ENCODE peak calls at places on chromosome 5, in ten cellular contexts. One of them, this sample, is unnamed.

GRCh38 chr5:17720070-17720469 is 85.8 kb downstream of the TAF11L14 start:
- DNase-seq in fibroblast of lung: no peak
- DNase-seq in Peyer's patch: no peak
- DNase-seq in GM20000: no peak
- DNase-seq in right atrium auricular region: no peak
- DNase-seq in mucosa of descending colon: no peak
- DNase-seq in glutamatergic neuron: no peak
- DNase-seq in psoas muscle: no peak
- DNase-seq in cardiac fibroblast: no peak
- DNase-seq in tibial artery: no peak
- DNase-seq in this sample: no peak

GRCh38 chr5:59756373-59757035 is 137.0 kb downstream of the PDE4D start:
- DNase-seq in right atrium auricular region: no peak
- DNase-seq in psoas muscle: no peak
- DNase-seq in GM20000: no peak
- DNase-seq in tibial artery: no peak
- DNase-seq in cardiac fibroblast: no peak
- DNase-seq in glutamatergic neuron: no peak
- DNase-seq in fibroblast of lung: no peak
- DNase-seq in Peyer's patch: no peak
- DNase-seq in mucosa of descending colon: no peak
- DNase-seq in this sample: no peak

GRCh38 chr5:15002791-15003190 is 131.2 kb upstream of the ANKH start:
- DNase-seq in mucosa of descending colon: no peak
- DNase-seq in glutamatergic neuron: no peak
- DNase-seq in cardiac fibroblast: peak
- DNase-seq in tibial artery: no peak
- DNase-seq in Peyer's patch: no peak
- DNase-seq in fibroblast of lung: no peak
- DNase-seq in right atrium auricular region: no peak
- DNase-seq in GM20000: no peak
- DNase-seq in psoas muscle: no peak
- DNase-seq in this sample: no peak

GRCh38 chr5:122102825-122103224 is 24.8 kb upstream of the LOX start:
- DNase-seq in GM20000: no peak
- DNase-seq in mucosa of descending colon: no peak
- DNase-seq in right atrium auricular region: no peak
- DNase-seq in tibial artery: no peak
- DNase-seq in fibroblast of lung: peak
- DNase-seq in glutamatergic neuron: no peak
- DNase-seq in cardiac fibroblast: peak
- DNase-seq in psoas muscle: no peak
- DNase-seq in Peyer's patch: no peak
- DNase-seq in this sample: no peak

GRCh38 chr5:83925321-83925877 is 204.7 kb upstream of the HAPLN1 start:
- DNase-seq in right atrium auricular region: no peak
- DNase-seq in tibial artery: no peak
- DNase-seq in fibroblast of lung: peak
- DNase-seq in glutamatergic neuron: no peak
- DNase-seq in cardiac fibroblast: peak
- DNase-seq in psoas muscle: no peak
- DNase-seq in Peyer's patch: no peak
- DNase-seq in GM20000: no peak
- DNase-seq in mucosa of descending colon: no peak
- DNase-seq in this sample: no peak

GRCh38 chr5:158642852-158643251 is 456.9 kb downstream of the EBF1 start:
- DNase-seq in fibroblast of lung: no peak
- DNase-seq in cardiac fibroblast: no peak
- DNase-seq in psoas muscle: no peak
- DNase-seq in tibial artery: no peak
- DNase-seq in glutamatergic neuron: no peak
- DNase-seq in GM20000: no peak
- DNase-seq in right atrium auricular region: no peak
- DNase-seq in Peyer's patch: no peak
- DNase-seq in mucosa of descending colon: no peak
- DNase-seq in this sample: no peak

GRCh38 chr5:139422307-139422893 is 16.9 kb downstream of the DNAJC18 start:
- DNase-seq in cardiac fibroblast: peak
- DNase-seq in fibroblast of lung: peak
- DNase-seq in right atrium auricular region: no peak
- DNase-seq in glutamatergic neuron: no peak
- DNase-seq in GM20000: peak
- DNase-seq in Peyer's patch: peak
- DNase-seq in mucosa of descending colon: no peak
- DNase-seq in tibial artery: no peak
- DNase-seq in psoas muscle: no peak
- DNase-seq in this sample: no peak

GRCh38 chr5:142540774-142541466 is 145.0 kb downstream of the FGF1 start:
- DNase-seq in psoas muscle: peak
- DNase-seq in glutamatergic neuron: peak
- DNase-seq in cardiac fibroblast: peak
- DNase-seq in Peyer's patch: no peak
- DNase-seq in GM20000: no peak
- DNase-seq in mucosa of descending colon: no peak
- DNase-seq in tibial artery: no peak
- DNase-seq in right atrium auricular region: peak
- DNase-seq in fibroblast of lung: peak
- DNase-seq in this sample: no peak

DNA sequence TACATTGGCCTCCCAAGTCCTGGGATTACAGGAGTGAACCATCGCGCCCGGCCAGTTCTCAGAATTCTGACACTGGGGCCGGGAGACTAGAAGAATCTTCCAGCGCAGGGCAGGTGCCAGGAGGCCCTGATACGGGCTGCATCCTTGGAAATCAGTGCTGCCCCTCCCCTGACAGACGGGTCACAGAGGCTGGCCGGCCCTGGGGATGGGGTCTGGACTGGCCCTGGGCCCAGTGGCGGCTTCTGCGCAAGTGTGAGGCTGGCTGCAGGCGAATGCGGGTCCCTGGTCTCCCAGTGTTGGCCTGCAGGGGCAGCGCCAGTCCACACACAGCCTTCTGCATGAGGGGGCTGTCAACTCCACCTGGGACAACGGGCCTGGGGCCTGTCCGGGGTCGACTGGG is 831 bp upstream of the TBC1D9B start:
- DNase-seq in right atrium auricular region: no peak
- DNase-seq in cardiac fibroblast: no peak
- DNase-seq in GM20000: no peak
- DNase-seq in psoas muscle: peak
- DNase-seq in Peyer's patch: no peak
- DNase-seq in mucosa of descending colon: peak
- DNase-seq in glutamatergic neuron: peak
- DNase-seq in fibroblast of lung: no peak
- DNase-seq in tibial artery: no peak
- DNase-seq in this sample: no peak
- TF ChIP-seq CTCF in right atrium auricular region: no peak
- TF ChIP-seq CTCF in cardiac fibroblast: no peak
- TF ChIP-seq CTCF in GM20000: no peak
- TF ChIP-seq CTCF in psoas muscle: no peak
- TF ChIP-seq CTCF in Peyer's patch: no peak
- TF ChIP-seq CTCF in mucosa of descending colon: no peak
- TF ChIP-seq CTCF in glutamatergic neuron: no peak
- TF ChIP-seq CTCF in fibroblast of lung: no peak
- TF ChIP-seq CTCF in tibial artery: no peak
- TF ChIP-seq CTCF in this sample: peak

DNA sequence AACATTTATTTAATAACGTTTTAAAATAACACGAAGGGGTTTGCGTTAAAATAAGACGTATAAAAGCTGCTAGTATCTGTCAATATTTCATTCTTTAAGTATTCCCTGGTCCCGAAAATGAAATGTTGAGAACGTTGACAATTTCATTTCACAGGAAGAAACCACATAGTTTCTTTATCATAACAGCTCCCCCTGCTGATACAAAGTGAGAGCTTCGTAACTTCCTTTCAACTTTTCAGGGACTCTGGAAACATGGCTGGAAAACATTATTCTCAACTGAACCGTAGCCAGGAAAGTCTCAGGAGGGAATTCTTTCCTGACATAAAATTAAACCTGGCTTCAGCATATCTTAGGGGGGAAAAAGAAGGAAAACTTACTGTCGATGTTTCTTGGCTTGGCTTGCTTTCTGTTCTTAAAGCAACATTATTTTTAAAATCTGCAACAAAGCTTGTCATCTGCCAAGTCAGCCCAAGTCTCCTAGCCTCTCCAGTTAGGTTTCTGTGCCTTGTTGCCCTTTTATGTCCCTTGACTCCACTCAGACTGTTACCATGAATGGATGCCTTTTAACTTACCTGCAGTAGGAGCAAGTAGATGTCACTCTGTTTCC is 122.9 kb upstream of the DAB2 start:
- DNase-seq in right atrium auricular region: no peak
- DNase-seq in fibroblast of lung: peak
- DNase-seq in Peyer's patch: no peak
- DNase-seq in tibial artery: no peak
- DNase-seq in mucosa of descending colon: no peak
- DNase-seq in GM20000: peak
- DNase-seq in cardiac fibroblast: peak
- DNase-seq in glutamatergic neuron: no peak
- DNase-seq in psoas muscle: no peak
- DNase-seq in this sample: no peak
- TF ChIP-seq CTCF in right atrium auricular region: peak
- TF ChIP-seq CTCF in fibroblast of lung: peak
- TF ChIP-seq CTCF in Peyer's patch: peak
- TF ChIP-seq CTCF in tibial artery: peak
- TF ChIP-seq CTCF in mucosa of descending colon: no peak
- TF ChIP-seq CTCF in GM20000: peak
- TF ChIP-seq CTCF in cardiac fibroblast: peak
- TF ChIP-seq CTCF in glutamatergic neuron: peak
- TF ChIP-seq CTCF in psoas muscle: peak
- TF ChIP-seq CTCF in this sample: peak

GRCh38 chr5:6822556-6823343 is 109.5 kb downstream of the TENT4A start:
- DNase-seq in glutamatergic neuron: no peak
- DNase-seq in tibial artery: no peak
- DNase-seq in right atrium auricular region: no peak
- DNase-seq in cardiac fibroblast: no peak
- DNase-seq in psoas muscle: no peak
- DNase-seq in mucosa of descending colon: no peak
- DNase-seq in fibroblast of lung: no peak
- DNase-seq in GM20000: no peak
- DNase-seq in Peyer's patch: no peak
- DNase-seq in this sample: peak

GRCh38 chr5:6822068-6822467 is 108.8 kb downstream of the TENT4A start:
- DNase-seq in Peyer's patch: no peak
- DNase-seq in GM20000: no peak
- DNase-seq in cardiac fibroblast: no peak
- DNase-seq in fibroblast of lung: no peak
- DNase-seq in mucosa of descending colon: no peak
- DNase-seq in right atrium auricular region: no peak
- DNase-seq in glutamatergic neuron: no peak
- DNase-seq in psoas muscle: no peak
- DNase-seq in tibial artery: no peak
- DNase-seq in this sample: peak

GRCh38 chr5:6818594-6819512 is 105.6 kb downstream of the TENT4A start:
- DNase-seq in glutamatergic neuron: no peak
- DNase-seq in Peyer's patch: no peak
- DNase-seq in tibial artery: no peak
- DNase-seq in cardiac fibroblast: no peak
- DNase-seq in right atrium auricular region: no peak
- DNase-seq in mucosa of descending colon: no peak
- DNase-seq in fibroblast of lung: no peak
- DNase-seq in GM20000: no peak
- DNase-seq in psoas muscle: no peak
- DNase-seq in this sample: no peak

GRCh38 chr5:6820851-6821479 is 107.7 kb downstream of the TENT4A start:
- DNase-seq in cardiac fibroblast: no peak
- DNase-seq in mucosa of descending colon: peak
- DNase-seq in psoas muscle: no peak
- DNase-seq in GM20000: peak
- DNase-seq in fibroblast of lung: peak
- DNase-seq in right atrium auricular region: no peak
- DNase-seq in glutamatergic neuron: peak
- DNase-seq in Peyer's patch: no peak
- DNase-seq in tibial artery: no peak
- DNase-seq in this sample: no peak

DNA sequence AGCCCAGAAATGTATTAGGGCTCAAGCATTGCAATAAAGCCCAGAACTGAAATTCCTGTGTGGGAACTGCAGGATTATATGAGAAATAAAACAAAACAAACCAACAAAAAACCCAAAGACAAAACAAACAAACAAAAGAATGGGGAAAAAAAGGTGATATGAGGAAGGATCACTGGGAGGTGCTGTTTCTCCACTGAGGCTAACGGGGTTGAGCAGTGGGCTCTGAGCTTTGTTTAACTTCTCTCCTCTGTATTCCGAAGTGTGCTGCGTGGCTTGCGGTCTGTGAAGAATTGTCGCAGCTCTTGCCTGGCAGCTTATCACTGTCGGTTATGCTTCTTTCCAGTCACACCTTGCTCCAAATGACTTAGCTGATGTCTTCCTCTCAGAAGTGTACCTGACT is 106.3 kb downstream of the TENT4A start:
- DNase-seq in cardiac fibroblast: no peak
- DNase-seq in fibroblast of lung: no peak
- DNase-seq in tibial artery: no peak
- DNase-seq in glutamatergic neuron: no peak
- DNase-seq in right atrium auricular region: no peak
- DNase-seq in psoas muscle: no peak
- DNase-seq in GM20000: no peak
- DNase-seq in Peyer's patch: no peak
- DNase-seq in mucosa of descending colon: no peak
- DNase-seq in this sample: no peak
- TF ChIP-seq CTCF in cardiac fibroblast: no peak
- TF ChIP-seq CTCF in fibroblast of lung: no peak
- TF ChIP-seq CTCF in tibial artery: no peak
- TF ChIP-seq CTCF in glutamatergic neuron: no peak
- TF ChIP-seq CTCF in right atrium auricular region: no peak
- TF ChIP-seq CTCF in psoas muscle: peak
- TF ChIP-seq CTCF in GM20000: no peak
- TF ChIP-seq CTCF in Peyer's patch: no peak
- TF ChIP-seq CTCF in mucosa of descending colon: no peak
- TF ChIP-seq CTCF in this sample: no peak

GRCh38 chr5:43019293-43019614 is 20.9 kb downstream of the ANXA2R start:
- DNase-seq in cardiac fibroblast: no peak
- DNase-seq in fibroblast of lung: no peak
- DNase-seq in mucosa of descending colon: no peak
- DNase-seq in psoas muscle: no peak
- DNase-seq in right atrium auricular region: no peak
- DNase-seq in tibial artery: no peak
- DNase-seq in Peyer's patch: no peak
- DNase-seq in GM20000: no peak
- DNase-seq in glutamatergic neuron: no peak
- DNase-seq in this sample: no peak

GRCh38 chr5:43017438-43017820 is 22.7 kb downstream of the ANXA2R start:
- DNase-seq in Peyer's patch: peak
- DNase-seq in GM20000: no peak
- DNase-seq in psoas muscle: peak
- DNase-seq in right atrium auricular region: no peak
- DNase-seq in glutamatergic neuron: no peak
- DNase-seq in mucosa of descending colon: peak
- DNase-seq in fibroblast of lung: peak
- DNase-seq in tibial artery: peak
- DNase-seq in cardiac fibroblast: peak
- DNase-seq in this sample: no peak

GRCh38 chr5:43024217-43024616 is 15.9 kb downstream of the ANXA2R start:
- DNase-seq in mucosa of descending colon: no peak
- DNase-seq in cardiac fibroblast: no peak
- DNase-seq in psoas muscle: no peak
- DNase-seq in Peyer's patch: no peak
- DNase-seq in GM20000: no peak
- DNase-seq in tibial artery: no peak
- DNase-seq in fibroblast of lung: no peak
- DNase-seq in glutamatergic neuron: no peak
- DNase-seq in right atrium auricular region: no peak
- DNase-seq in this sample: no peak

GRCh38 chr5:43019615-43020293 is 20.4 kb downstream of the ANXA2R start:
- DNase-seq in glutamatergic neuron: peak
- DNase-seq in right atrium auricular region: no peak
- DNase-seq in mucosa of descending colon: peak
- DNase-seq in fibroblast of lung: peak
- DNase-seq in cardiac fibroblast: peak
- DNase-seq in tibial artery: no peak
- DNase-seq in psoas muscle: peak
- DNase-seq in Peyer's patch: peak
- DNase-seq in GM20000: peak
- DNase-seq in this sample: peak

DNA sequence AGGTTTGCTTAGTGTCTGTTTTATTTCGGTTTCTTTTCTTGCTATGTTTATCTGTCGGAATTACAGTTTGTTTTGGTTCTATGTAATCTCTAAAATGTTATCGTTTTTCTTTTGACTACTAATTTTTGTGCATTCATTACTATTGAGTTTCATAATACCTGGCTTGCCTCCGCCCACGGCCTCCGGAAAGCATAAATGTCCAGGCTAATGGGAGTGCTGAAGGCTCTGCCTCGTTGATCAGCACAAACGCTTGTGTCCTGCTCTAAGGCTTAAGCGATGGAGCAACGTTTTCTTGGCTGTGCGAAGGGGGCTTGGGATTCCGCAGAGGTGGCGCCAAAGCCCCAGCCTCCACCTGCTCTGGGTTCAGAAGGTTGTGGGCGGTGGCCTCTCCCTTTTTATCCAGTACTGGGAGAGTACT is 19.8 kb downstream of the ANXA2R start:
- DNase-seq in tibial artery: no peak
- DNase-seq in cardiac fibroblast: peak
- DNase-seq in GM20000: no peak
- DNase-seq in psoas muscle: no peak
- DNase-seq in glutamatergic neuron: no peak
- DNase-seq in fibroblast of lung: no peak
- DNase-seq in right atrium auricular region: no peak
- DNase-seq in Peyer's patch: peak
- DNase-seq in mucosa of descending colon: peak
- DNase-seq in this sample: no peak
- TF ChIP-seq CTCF in tibial artery: no peak
- TF ChIP-seq CTCF in cardiac fibroblast: no peak
- TF ChIP-seq CTCF in GM20000: no peak
- TF ChIP-seq CTCF in psoas muscle: no peak
- TF ChIP-seq CTCF in glutamatergic neuron: peak
- TF ChIP-seq CTCF in fibroblast of lung: no peak
- TF ChIP-seq CTCF in right atrium auricular region: no peak
- TF ChIP-seq CTCF in Peyer's patch: no peak
- TF ChIP-seq CTCF in mucosa of descending colon: no peak
- TF ChIP-seq CTCF in this sample: no peak